ENCODE peak calls at places on chromosomes 5 and 9, in eight cellular contexts. S is lower lobe of right lung, D is IMR-90, M is lower leg skin, V is fibroblast of pulmonary artery, C is tibial nerve, E is left ventricle myocardium inferior, B is cardiac fibroblast. G is an unnamed sample.
A peak's percentile ranks its signal among the peaks of the same experiment; 100 is the strongest.

GRCh38 chr5:74647096-74647495 is 6.6 kb upstream of the ENC1 start:
- DNase-seq in S (no peak), D (no peak), M (no peak), V (no peak), C (no peak), E (no peak), B (no peak), G (no peak)

GRCh38 chr5:143913008-143913752 is 101.2 kb downstream of the HMHB1 start:
- DNase-seq in S (no peak), D (peak; percentile 91), M (no peak), V (peak; percentile 57), C (no peak), E (no peak), B (peak; percentile 91), G (no peak)

GRCh38 chr9:136978073-136978864 is 965 bp downstream of the PTGDS start:
- DNase-seq in S (peak; percentile 81), D (peak; percentile 25), M (peak; percentile 92), V (peak; percentile 61), C (peak; percentile 80), E (peak; percentile 89), B (peak; percentile 52), G (no peak)

GRCh38 chr5:124692324-124692723 is 54.1 kb downstream of the ZNF608 start:
- DNase-seq in S (no peak), D (peak; percentile 91), M (no peak), V (peak; percentile 66), C (no peak), E (no peak), B (peak; percentile 51), G (no peak)

GRCh38 chr9:131237311-131237710 is 39.0 kb downstream of the FAM78A start:
- DNase-seq in S (no peak), D (no peak), M (no peak), V (no peak), C (no peak), E (no peak), B (no peak), G (no peak)

GRCh38 chr5:9431496-9432258 is 114.2 kb downstream of the SEMA5A start:
- DNase-seq in S (no peak), D (peak; percentile 81), M (no peak), V (peak; percentile 58), C (no peak), E (no peak), B (peak; percentile 21), G (no peak)

GRCh38 chr5:5025774-5026406 is 114.2 kb upstream of the ADAMTS16 start:
- DNase-seq in S (no peak), D (no peak), M (no peak), V (no peak), C (no peak), E (no peak), B (no peak), G (peak; percentile 28)

GRCh38 chr5:91378683-91379601 is 4.2 kb downstream of the ARRDC3 start:
- DNase-seq in S (no peak), D (no peak), M (no peak), V (no peak), C (no peak), E (no peak), B (peak; percentile 29), G (peak; percentile 24)

GRCh38 chr5:73451218-73452130 is 2.9 kb upstream of the FOXD1 start:
- DNase-seq in S (peak; percentile 72), D (peak; percentile 59), M (peak; percentile 91), V (peak; percentile 59), C (no peak), E (peak; percentile 49), B (peak; percentile 55), G (peak; percentile 51)

GRCh38 chr5:73450041-73450598 is 1.5 kb upstream of the FOXD1 start:
- DNase-seq in S (no peak), D (no peak), M (no peak), V (no peak), C (no peak), E (no peak), B (no peak), G (no peak)

GRCh38 chr5:73452215-73452614 is 3.6 kb upstream of the FOXD1 start:
- DNase-seq in S (no peak), D (no peak), M (no peak), V (no peak), C (no peak), E (no peak), B (no peak), G (no peak)

GRCh38 chr5:73450672-73451217 is 2.2 kb upstream of the FOXD1 start:
- DNase-seq in S (no peak), D (peak; percentile 52), M (no peak), V (no peak), C (no peak), E (no peak), B (peak; percentile 44), G (no peak)

DNA sequence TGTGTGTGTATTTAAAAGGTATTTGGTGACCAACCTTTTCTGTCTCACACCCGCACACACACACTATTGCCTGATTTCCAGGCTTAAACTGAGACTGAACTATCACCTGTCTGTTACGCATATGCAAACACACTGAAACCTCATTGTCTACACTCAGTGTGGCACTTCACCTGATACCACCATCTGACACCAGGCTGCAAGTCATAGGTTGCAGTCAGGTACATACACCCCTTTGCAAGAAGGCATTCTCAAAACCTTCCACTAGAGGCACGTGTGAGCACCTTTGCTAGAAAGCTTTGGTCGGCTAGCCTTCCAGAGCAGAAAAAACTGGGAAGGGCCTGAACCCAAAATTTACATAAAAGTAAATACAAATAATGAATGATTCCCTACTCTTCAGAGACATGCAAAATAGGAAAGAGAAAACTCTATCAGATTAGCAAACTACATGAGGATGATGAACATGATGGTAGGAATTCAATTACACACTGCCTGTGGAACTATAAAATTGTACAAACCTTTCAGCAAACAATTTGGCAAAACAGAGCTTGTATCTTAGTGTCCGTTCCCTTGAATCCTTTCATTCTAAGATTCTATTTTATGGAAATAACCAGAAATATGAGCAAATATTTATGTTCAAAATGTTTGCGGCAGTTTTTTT is 5.9 kb upstream of the FOXD1 start:
- DNase-seq in S (no peak), D (peak; percentile 62), M (no peak), V (peak; percentile 69), C (no peak), E (no peak), B (peak; percentile 67), G (peak; percentile 44)
- H3K4me3 ChIP-seq in S (no peak overlapping the region), D (no peak overlapping the region), M (no peak overlapping the region), V (no peak overlapping the region), C (no peak overlapping the region), E (no peak overlapping the region), B (no peak overlapping the region), G (no peak overlapping the region)

GRCh38 chr9:13444272-13444608 is 164.7 kb upstream of the MPDZ start:
- DNase-seq in S (no peak), D (no peak), M (no peak), V (no peak), C (no peak), E (no peak), B (no peak), G (no peak)

GRCh38 chr9:13446261-13446660 is 166.8 kb upstream of the MPDZ start:
- DNase-seq in S (no peak), D (no peak), M (no peak), V (no peak), C (no peak), E (no peak), B (no peak), G (no peak)

GRCh38 chr9:13444696-13445095 is 165.2 kb upstream of the MPDZ start:
- DNase-seq in S (no peak), D (no peak), M (no peak), V (no peak), C (no peak), E (no peak), B (peak; percentile 19), G (no peak)

GRCh38 chr9:13445123-13445522 is 165.6 kb upstream of the MPDZ start:
- DNase-seq in S (no peak), D (no peak), M (no peak), V (peak; percentile 30), C (no peak), E (no peak), B (peak; percentile 29), G (no peak)

GRCh38 chr9:13443380-13444271 is 164.1 kb upstream of the MPDZ start:
- DNase-seq in S (no peak), D (no peak), M (no peak), V (no peak), C (no peak), E (peak; percentile 15), B (no peak), G (no peak)
- H3K4me3 ChIP-seq in S (no peak overlapping the region), D (no peak overlapping the region), M (no peak overlapping the region), V (no peak overlapping the region), C (peak overlapping the region; percentile 44), E (peak overlapping the region; percentile 40), B (no peak overlapping the region), G (no peak overlapping the region)

DNA sequence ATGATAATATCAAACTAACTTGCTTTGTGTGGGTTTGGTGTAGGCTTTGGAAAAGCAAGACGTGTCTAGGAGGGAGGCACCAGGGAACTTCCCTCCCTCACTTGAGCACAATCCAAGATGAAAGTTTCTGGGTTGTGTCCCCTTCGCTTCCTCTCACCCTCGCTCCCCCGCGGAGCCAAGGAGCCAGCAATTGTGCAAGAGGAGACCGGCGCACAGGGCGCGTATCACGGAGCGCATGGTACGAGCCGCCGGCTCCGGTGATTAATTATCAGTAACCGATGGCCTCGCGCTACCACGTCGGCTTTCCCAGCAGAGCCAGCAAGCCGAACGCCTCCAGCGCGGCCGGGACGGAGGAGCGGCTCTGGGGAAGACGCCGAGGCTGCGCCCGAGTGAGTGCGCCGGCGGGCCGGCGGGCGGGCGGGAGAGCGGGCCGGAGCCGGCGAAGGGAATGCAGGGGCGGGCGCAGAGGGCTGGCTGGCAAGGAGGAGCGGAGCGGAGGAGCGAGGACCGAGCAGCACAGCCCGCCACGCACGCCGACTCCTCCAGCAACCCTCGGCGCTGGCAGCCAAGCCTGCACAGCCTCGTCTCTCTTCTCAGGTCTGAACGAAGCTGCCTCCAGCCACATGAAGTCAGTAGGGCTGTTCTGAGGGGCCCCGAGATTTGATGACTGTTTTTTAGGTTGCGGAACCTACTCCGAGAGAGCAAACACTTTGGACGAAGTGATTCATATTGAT is 143.6 kb downstream of the BNC2 start:
- DNase-seq in S (peak; percentile 79), D (peak; percentile 83), M (peak; percentile 96), V (peak; percentile 96), C (peak; percentile 79), E (peak; percentile 76), B (peak; percentile 94), G (peak; percentile 97)
- H3K4me3 ChIP-seq in S (peak overlapping the region; percentile 53), D (peak overlapping the region; percentile 62), M (peak overlapping the region; percentile 37), V (peak overlapping the region; percentile 76), C (peak overlapping the region; percentile 81), E (peak overlapping the region; percentile 64), B (peak overlapping the region; percentile 75), G (peak overlapping the region; percentile 70)

GRCh38 chr9:16720386-16720785 is 150.1 kb downstream of the BNC2 start:
- DNase-seq in S (no peak), D (no peak), M (no peak), V (peak; percentile 47), C (no peak), E (no peak), B (peak; percentile 75), G (no peak)

GRCh38 chr9:16718952-16719351 is 151.5 kb downstream of the BNC2 start:
- DNase-seq in S (no peak), D (peak; percentile 39), M (no peak), V (no peak), C (no peak), E (no peak), B (peak; percentile 46), G (no peak)

GRCh38 chr9:16719921-16720320 is 150.5 kb downstream of the BNC2 start:
- DNase-seq in S (no peak), D (no peak), M (no peak), V (no peak), C (no peak), E (no peak), B (no peak), G (no peak)

GRCh38 chr9:16725066-16725465 is 145.4 kb downstream of the BNC2 start:
- DNase-seq in S (no peak), D (no peak), M (no peak), V (no peak), C (no peak), E (no peak), B (no peak), G (no peak)

DNA sequence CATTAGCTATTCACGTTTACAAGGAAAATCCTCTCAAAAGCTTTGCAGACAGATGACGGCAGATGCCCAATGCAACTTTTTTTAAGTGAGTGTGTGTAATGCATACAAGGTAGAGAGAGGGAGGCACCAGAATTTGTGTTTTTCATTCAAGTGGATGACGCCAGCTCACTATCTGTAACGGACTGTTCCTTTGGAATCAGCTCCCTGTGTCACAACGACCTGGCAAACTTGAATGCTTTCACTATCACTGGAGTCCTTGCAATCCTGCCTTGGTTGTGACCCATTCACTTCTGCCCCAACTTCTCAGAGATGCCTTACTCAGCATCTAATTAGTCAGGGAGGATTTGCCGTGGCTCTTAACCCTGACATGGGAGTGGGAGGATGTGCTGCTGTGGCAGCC is 148.5 kb downstream of the BNC2 start:
- DNase-seq in S (no peak), D (peak; percentile 30), M (no peak), V (peak; percentile 94), C (peak; percentile 82), E (peak; percentile 22), B (peak; percentile 96), G (no peak)
- H3K4me3 ChIP-seq in S (no peak overlapping the region), D (no peak overlapping the region), M (no peak overlapping the region), V (peak overlapping the region; percentile 4), C (no peak overlapping the region), E (no peak overlapping the region), B (peak overlapping the region; percentile 20), G (no peak overlapping the region)

G was measured in NB4.